ENCODE peak calls at places on chromosomes 6 and 20, in four cellular contexts. J, R, B and U are unnamed samples.

GRCh38 chr6:139129284-139129683 is 5.6 kb upstream of the HECA start:
- DNase-seq in B (no peak), R (no peak), J (no peak), U (no peak)

GRCh38 chr20:32281711-32282110 is 4.3 kb downstream of the KIF3B start:
- DNase-seq in B (no peak), R (no peak), J (no peak), U (no peak)

GRCh38 chr6:135310291-135310690 is 129.2 kb downstream of the MYB start:
- DNase-seq in R (no peak), J (no peak), B (no peak), U (no peak)

GRCh38 chr6:19866199-19866872 is 29.2 kb downstream of the ID4 start:
- DNase-seq in R (no peak), J (no peak), B (no peak), U (no peak)

GRCh38 chr6:80605165-80605989 is 498.9 kb downstream of the BCKDHB start:
- DNase-seq in R (no peak), J (no peak), B (no peak), U (peak)

GRCh38 chr6:153207041-153207440 is 76.0 kb upstream of the RGS17 start:
- DNase-seq in J (no peak), B (no peak), R (no peak), U (no peak)

GRCh38 chr6:97658090-97658489 is 375.1 kb upstream of the MMS22L start:
- DNase-seq in B (no peak), R (no peak), J (no peak), U (no peak)

GRCh38 chr20:20864346-20865096 is 152.1 kb upstream of the RALGAPA2 start:
- DNase-seq in J (no peak), R (no peak), B (peak), U (peak)

GRCh38 chr6:111427341-111428116 is 55.5 kb downstream of the REV3L start:
- DNase-seq in R (no peak), J (no peak), B (no peak), U (no peak)

GRCh38 chr6:48200874-48201273 is 89.9 kb upstream of the PTCHD4 start:
- DNase-seq in R (no peak), B (no peak), J (no peak), U (no peak)

GRCh38 chr6:14799928-14800327 is 445.9 kb upstream of the JARID2 start:
- DNase-seq in B (peak), J (peak), R (no peak), U (peak)

GRCh38 chr6:75098709-75099108 is 107.1 kb downstream of the COL12A1 start:
- DNase-seq in J (peak), B (no peak), R (no peak), U (no peak)

GRCh38 chr20:34529742-34530141 is 13.5 kb downstream of the DYNLRB1 start:
- DNase-seq in B (no peak), R (no peak), J (no peak), U (no peak)

GRCh38 chr20:63787749-63788148 is 43.3 kb downstream of the ZBTB46 start:
- DNase-seq in J (no peak), B (no peak), R (no peak), U (no peak)

GRCh38 chr6:44131880-44132279 is 4.5 kb downstream of the TMEM63B start:
- DNase-seq in J (no peak), B (no peak), R (no peak), U (no peak)

GRCh38 chr20:31661625-31662371 is 24.1 kb downstream of the COX4I2 start:
- DNase-seq in R (peak), J (peak), B (no peak), U (peak)